ENCODE peak calls at places on chromosomes 16 and 17, in four cellular contexts. X is tibial nerve; B is KG1; W is CD4-positive, alpha-beta T cell. P is an unnamed sample.

GRCh38 chr16:86575754-86576557 is 2.4 kb upstream of the FOXL1 start:
- DNase-seq in W (no peak), X (peak), B (no peak), P (peak)

GRCh38 chr16:65867276-65867990 is 499.1 kb upstream of the CDH5 start:
- DNase-seq in X (no peak), B (no peak), W (no peak), P (no peak)

GRCh38 chr16:72369273-72369672 is 197.3 kb upstream of the PMFBP1 start:
- DNase-seq in X (no peak), W (no peak), B (no peak), P (no peak)

GRCh38 chr17:67520916-67521772 is 144.1 kb downstream of the PITPNC1 start:
- DNase-seq in B (no peak), X (no peak), W (no peak), P (no peak)

GRCh38 chr17:80190716-80191115 is 20.9 kb downstream of the CARD14 start:
- DNase-seq in W (no peak), X (no peak), B (no peak), P (no peak)

GRCh38 chr16:82892327-82892726 is 265.6 kb downstream of the CDH13 start:
- DNase-seq in W (no peak), X (no peak), B (no peak), P (no peak)

GRCh38 chr17:80214878-80215210 is 5.3 kb downstream of the SGSH start:
- DNase-seq in X (no peak), W (no peak), B (no peak), P (no peak)

GRCh38 chr17:36722121-36722902 is 120.9 kb downstream of the MRM1 start:
- DNase-seq in X (no peak), W (peak), B (peak), P (no peak)

GRCh38 chr16:46928811-46929210 is 44.6 kb downstream of the GPT2 start:
- DNase-seq in B (no peak), X (no peak), W (no peak), P (no peak)